ENCODE peak calls at places on chromosomes 4 and X, in seven cellular contexts. K is T47D; F is activated CD4-positive, alpha-beta T cell treated with anti-CD3 and anti-CD28 coated beads, Interleukin-2, amount 10 ng/mL, durations not matched to agents 24 days and 14 days; Y is dorsolateral prefrontal cortex; J is SW480; O is prostate gland; V is stimulated activated naive CD8-positive, alpha-beta T cell treated with anti-CD3 and anti-CD28 coated beads, Interleukin-15, amount 100 ng/mL, for 72 hours. M is an unnamed sample.

GRCh38 chr4:80128941-80129340 is 55.9 kb upstream of the ANTXR2 start:
- DNase-seq in J (no peak), K (no peak), Y (no peak), F (no peak), V (no peak), O (no peak), M (no peak)

GRCh38 chrX:120310861-120311631 is at the start of gene TMEM255A:
- DNase-seq in F (peak; percentile 59), K (no peak), O (no peak), V (peak; percentile 8), Y (peak; percentile 53), J (no peak), M (no peak)

GRCh38 chr4:726816-727215 is 21.2 kb downstream of the PCGF3 start:
- DNase-seq in O (no peak), J (no peak), Y (no peak), V (no peak), K (no peak), F (no peak), M (no peak)

GRCh38 chr4:164438321-164438720 is 315.6 kb upstream of the SMIM31 start:
- DNase-seq in K (no peak), J (no peak), Y (no peak), F (no peak), O (no peak), V (no peak), M (no peak)

GRCh38 chr4:102438396-102438795 is 62.8 kb upstream of the NFKB1 start:
- DNase-seq in F (no peak), O (no peak), Y (no peak), V (no peak), K (no peak), J (no peak), M (no peak)

GRCh38 chr4:144336633-144337032 is 196.1 kb upstream of the GYPA start:
- DNase-seq in V (no peak), F (no peak), J (no peak), O (no peak), K (no peak), Y (no peak), M (no peak)

GRCh38 chrX:134713618-134714107 is 55.4 kb upstream of the PLAC1 start:
- DNase-seq in J (no peak), V (no peak), O (no peak), Y (no peak), F (no peak), K (no peak), M (no peak)

GRCh38 chr4:148780426-148781005 is 338.3 kb upstream of the NR3C2 start:
- DNase-seq in F (no peak), J (no peak), O (no peak), K (no peak), Y (no peak), V (no peak), M (no peak)